ENCODE peak calls at places on chromosomes 4 and X, in five cellular contexts. P is HL-60, L is right atrium auricular region, O is cardiac muscle cell, A is IMR-90. F is an unnamed sample.

GRCh38 chr4:148192526-148192925 is 249.7 kb downstream of the NR3C2 start:
- DNase-seq in L (no peak), A (no peak), P (no peak), O (no peak), F (no peak)

GRCh38 chr4:2691952-2692435 is 64.1 kb downstream of the TNIP2 start:
- DNase-seq in O (no peak), A (no peak), L (no peak), P (no peak), F (no peak)

GRCh38 chr4:101604976-101605375 is 185.6 kb upstream of the BANK1 start:
- DNase-seq in O (no peak), P (no peak), L (no peak), A (no peak), F (no peak)

GRCh38 chr4:19999775-20000414 is 251.8 kb upstream of the SLIT2 start:
- DNase-seq in L (no peak), A (no peak), P (no peak), O (no peak), F (no peak)

GRCh38 chrX:20231598-20231997 is 35.1 kb downstream of the RPS6KA3 start:
- DNase-seq in A (no peak), O (no peak), P (no peak), L (no peak), F (no peak)

GRCh38 chrX:87679849-87680248 is 162.2 kb downstream of the KLHL4 start:
- DNase-seq in O (no peak), L (no peak), P (no peak), A (no peak), F (no peak)

GRCh38 chr4:137960371-137961050 is 281.6 kb downstream of the SLC7A11 start:
- DNase-seq in O (no peak), L (no peak), A (peak; percentile 92), P (no peak), F (no peak)

GRCh38 chrX:133191739-133192039 is 26.5 kb downstream of the TFDP3 start:
- DNase-seq in A (no peak), P (no peak), L (no peak), O (no peak), F (no peak)

GRCh38 chrX:43720082-43720481 is 64.0 kb downstream of the MAOA start:
- DNase-seq in L (no peak), O (no peak), P (no peak), A (no peak), F (no peak)

GRCh38 chr4:118352843-118353373 is at the start of gene PRSS12:
- DNase-seq in A (peak; percentile 75), O (peak; percentile 76), P (peak; percentile 77), L (no peak), F (peak; percentile 34)
- H3K27ac ChIP-seq in A (peak within 1 kb of the TSS; percentile 85), O (no peak within 1 kb of the TSS), P (no peak within 1 kb of the TSS), L (no peak within 1 kb of the TSS), F (no peak within 1 kb of the TSS)

GRCh38 chr4:183157215-183157614 is 58.2 kb downstream of the WWC2 start:
- DNase-seq in O (no peak), P (no peak), L (no peak), A (no peak), F (no peak)
- TF ChIP-seq CTCF in O (no peak), P (no peak), L (no peak), A (peak; percentile 7), F (no peak)

DNA sequence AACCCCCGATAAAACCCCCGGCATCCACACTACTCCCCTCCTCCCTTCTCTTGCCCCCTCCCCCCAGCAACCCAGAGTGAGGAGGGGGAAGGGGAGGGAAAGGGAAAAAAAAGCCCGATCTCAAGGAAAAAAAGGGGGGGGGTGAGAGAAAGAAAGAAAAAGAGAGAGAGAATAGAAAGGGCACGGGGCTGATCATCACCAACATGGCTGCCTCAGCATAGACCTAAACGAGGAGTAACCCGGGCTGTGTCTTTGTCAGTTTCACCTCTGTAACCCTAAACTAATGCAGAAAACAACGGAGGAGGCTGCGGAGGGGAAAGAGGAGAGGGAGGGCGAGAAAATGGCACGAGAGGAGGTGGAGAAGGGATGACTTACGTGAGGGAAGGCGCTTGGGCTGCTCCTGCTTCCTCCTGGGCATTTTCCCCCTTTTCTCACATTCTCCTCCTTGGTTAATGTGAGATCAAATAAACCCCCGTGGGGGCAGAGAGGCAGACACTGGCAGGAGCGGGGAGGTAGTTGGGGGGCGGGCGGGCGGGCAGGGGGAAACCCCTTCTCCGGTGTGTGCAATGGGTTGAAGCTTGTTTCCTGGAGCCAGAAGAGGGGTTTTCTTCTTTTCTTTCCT is 522 bp downstream of the ZNF827 start:
- DNase-seq in P (no peak), O (peak; percentile 60), A (peak; percentile 27), L (no peak), F (no peak)
- H3K4me3 ChIP-seq in P (peak overlapping the region; percentile 51), O (peak overlapping the region; percentile 100), A (peak overlapping the region; percentile 82), L (peak overlapping the region; percentile 87), F (peak overlapping the region; percentile 85)

DNA sequence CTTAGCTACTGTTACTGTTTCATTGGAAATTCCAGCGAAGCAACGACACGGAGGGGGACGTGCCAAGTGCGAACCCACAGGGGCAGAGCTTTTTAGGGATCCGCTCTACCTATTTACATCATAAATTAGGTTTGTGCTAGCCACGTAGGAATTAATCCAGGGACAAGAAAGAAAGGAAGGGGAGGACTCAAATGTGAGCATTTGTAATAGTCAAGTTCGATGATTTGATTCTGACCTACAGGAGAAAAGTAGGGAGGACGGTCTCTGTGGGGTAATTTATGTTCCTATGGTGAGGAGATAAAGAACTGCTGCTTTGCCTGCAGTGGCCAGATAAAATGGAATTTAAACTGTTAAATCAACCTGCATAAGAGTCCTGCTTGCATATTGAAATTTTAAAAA is 1.7 kb downstream of the INTS6L start:
- DNase-seq in L (no peak), O (no peak), P (no peak), A (no peak), F (no peak)
- H3K27ac ChIP-seq in L (peak overlapping the region; percentile 81), O (peak overlapping the region; percentile 90), P (peak overlapping the region; percentile 89), A (peak overlapping the region; percentile 83), F (peak overlapping the region; percentile 77)

DNA sequence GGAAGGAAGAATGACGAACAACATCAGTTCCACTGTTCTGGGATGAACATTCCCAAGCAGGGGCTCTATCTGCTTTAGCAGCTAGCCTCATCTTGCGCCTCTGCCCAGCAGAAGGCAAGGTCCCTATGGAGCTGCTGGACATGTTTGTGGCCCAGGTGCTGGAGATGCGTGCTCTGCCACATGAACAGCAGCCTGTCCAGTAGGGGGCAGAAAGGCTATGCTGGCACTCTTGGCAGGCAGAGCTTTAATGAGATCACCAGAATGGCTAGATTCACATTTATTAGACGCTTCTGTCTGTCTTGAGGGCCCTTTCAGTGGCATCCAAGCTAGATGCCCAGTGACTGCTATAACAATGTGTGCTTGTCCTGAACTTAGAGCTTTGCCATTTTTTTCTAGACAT is 1826.0 kb downstream of the STIM2 start:
- DNase-seq in A (peak; percentile 38), L (no peak), O (peak; percentile 68), P (peak; percentile 26), F (no peak)
- TF ChIP-seq CTCF in A (peak; percentile 43), L (no peak), O (peak; percentile 37), P (peak; percentile 44), F (no peak)

GRCh38 chrX:16867947-16868346 is 2.2 kb downstream of the RBBP7 start:
- DNase-seq in P (no peak), O (no peak), L (no peak), A (no peak), F (no peak)
- H3K4me3 ChIP-seq in P (peak overlapping the region; percentile 67), O (no peak overlapping the region), L (no peak overlapping the region), A (no peak overlapping the region), F (no peak overlapping the region)

DNA sequence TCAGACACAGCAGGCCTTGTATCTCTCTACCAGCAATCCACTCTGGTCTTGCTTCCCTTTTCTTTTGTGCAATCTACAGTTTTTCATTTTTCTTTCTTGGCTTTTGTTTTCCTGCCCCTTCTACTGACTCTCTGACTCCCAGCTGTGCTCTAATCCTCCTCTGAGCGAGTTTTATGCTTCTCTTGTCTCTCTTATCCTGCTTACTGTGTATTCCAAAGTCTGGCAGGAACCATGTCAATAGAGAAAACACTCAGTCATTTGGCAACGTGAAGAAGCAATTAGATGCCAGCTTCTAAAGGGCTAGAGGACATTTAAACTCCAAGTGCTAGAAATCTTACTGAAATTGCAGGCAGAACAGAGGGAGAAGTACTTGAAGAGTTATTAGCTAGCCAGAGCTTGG is 984.6 kb upstream of the TENM3 start:
- DNase-seq in P (no peak), L (no peak), O (no peak), A (no peak), F (no peak)
- H3K27ac ChIP-seq in P (no peak overlapping the region), L (no peak overlapping the region), O (no peak overlapping the region), A (no peak overlapping the region), F (no peak overlapping the region)